ENCODE peak calls at places on chromosomes 2 and 18, in eight cellular contexts. Z is fibroblast of lung, F is kidney, M is tibial nerve, U is mammary epithelial cell, P is mucosa of descending colon, L is endothelial cell, G is choroid plexus epithelial cell. Y is an unnamed sample.

GRCh38 chr18:48752928-48753327 is 197.8 kb downstream of the SMAD7 start:
- DNase-seq in U (peak), G (no peak), L (no peak), Z (no peak), F (peak), P (peak), M (no peak), Y (no peak)

GRCh38 chr2:29777164-29777563 is 144.2 kb downstream of the ALK start:
- DNase-seq in G (peak), U (peak), P (no peak), M (no peak), Z (no peak), L (no peak), F (no peak), Y (no peak)

GRCh38 chr2:163990554-163990953 is 254.7 kb upstream of the FIGN start:
- DNase-seq in Z (no peak), G (no peak), U (no peak), L (no peak), P (no peak), M (no peak), F (no peak), Y (no peak)

GRCh38 chr2:62784341-62784740 is 78.8 kb downstream of the EHBP1 start:
- DNase-seq in P (no peak), F (no peak), G (no peak), Z (no peak), L (no peak), M (no peak), U (no peak), Y (no peak)

GRCh38 chr2:162317910-162318279 is 589 bp downstream of the IFIH1 start:
- DNase-seq in P (peak), Z (no peak), M (no peak), F (peak), L (peak), U (peak), G (no peak), Y (peak)

GRCh38 chr2:12317853-12318426 is 398.8 kb upstream of the TRIB2 start:
- DNase-seq in F (no peak), Z (peak), U (peak), P (no peak), G (peak), L (no peak), M (no peak), Y (no peak)

GRCh38 chr2:69677914-69678313 is 34.4 kb upstream of the AAK1 start:
- DNase-seq in Z (no peak), M (no peak), L (no peak), U (no peak), F (no peak), G (no peak), P (no peak), Y (no peak)

GRCh38 chr18:10210077-10210476 is 244.4 kb upstream of the APCDD1 start:
- DNase-seq in P (no peak), L (no peak), G (no peak), U (no peak), F (no peak), M (no peak), Z (no peak), Y (no peak)

GRCh38 chr2:6968319-6969100 is 51.3 kb downstream of the RNF144A start:
- DNase-seq in U (no peak), G (peak), L (no peak), M (no peak), Z (no peak), P (no peak), F (no peak), Y (peak)

GRCh38 chr18:3405713-3406112 is 44.3 kb upstream of the TGIF1 start:
- DNase-seq in M (no peak), Z (no peak), U (no peak), P (no peak), L (no peak), F (no peak), G (no peak), Y (no peak)

GRCh38 chr18:49052891-49053644 is 102.3 kb upstream of the SMAD7 start:
- DNase-seq in L (no peak), F (no peak), G (peak), P (no peak), M (no peak), U (peak), Z (peak), Y (no peak)

GRCh38 chr2:201882353-201883095 is 76.2 kb downstream of the CDK15 start:
- DNase-seq in U (peak), M (no peak), F (peak), G (peak), L (peak), P (no peak), Z (peak), Y (no peak)

GRCh38 chr2:233210843-233211600 is 40.5 kb upstream of the ATG16L1 start:
- DNase-seq in F (peak), P (peak), M (peak), Z (peak), G (peak), U (peak), L (no peak), Y (peak)

GRCh38 chr18:46641917-46642316 is 15.1 kb downstream of the LOXHD1 start:
- DNase-seq in F (no peak), Z (no peak), M (no peak), G (no peak), P (no peak), U (no peak), L (no peak), Y (no peak)

GRCh38 chr2:128622371-128622770 is 303.7 kb upstream of the HS6ST1 start:
- DNase-seq in L (no peak), P (peak), U (no peak), M (peak), G (no peak), F (peak), Z (no peak), Y (peak)

GRCh38 chr2:40281021-40281940 is 170.6 kb downstream of the SLC8A1 start:
- DNase-seq in Z (peak), M (no peak), L (no peak), G (peak), F (no peak), P (no peak), U (peak), Y (no peak)

GRCh38 chr2:119711352-119711751 is 32.4 kb downstream of the TMEM177 start:
- DNase-seq in L (no peak), Z (no peak), G (no peak), M (no peak), U (no peak), P (no peak), F (no peak), Y (no peak)

GRCh38 chr18:76685860-76686259 is 136.5 kb upstream of the ZNF236 start:
- DNase-seq in U (no peak), L (no peak), P (no peak), F (no peak), M (no peak), Z (no peak), G (no peak), Y (no peak)

GRCh38 chr2:72931280-72931910 is 14.1 kb downstream of the EMX1 start:
- DNase-seq in P (no peak), L (no peak), G (no peak), F (peak), U (peak), Z (no peak), M (no peak), Y (peak)

GRCh38 chr2:62577994-62578836 is 72.2 kb upstream of the TMEM17 start:
- DNase-seq in P (no peak), L (no peak), F (no peak), U (peak), M (no peak), G (peak), Z (peak), Y (no peak)

GRCh38 chr2:45134014-45134413 is 124.8 kb upstream of the SIX2 start:
- DNase-seq in P (no peak), L (no peak), U (no peak), F (no peak), M (no peak), Z (no peak), G (peak), Y (no peak)

GRCh38 chr18:9048808-9049494 is 53.5 kb upstream of the NDUFV2 start:
- DNase-seq in G (peak), L (no peak), P (no peak), U (peak), F (no peak), M (no peak), Z (no peak), Y (no peak)

GRCh38 chr18:7927119-7927518 is 360.0 kb downstream of the PTPRM start:
- DNase-seq in Z (no peak), M (no peak), U (no peak), G (peak), F (no peak), P (no peak), L (no peak), Y (no peak)

DNA sequence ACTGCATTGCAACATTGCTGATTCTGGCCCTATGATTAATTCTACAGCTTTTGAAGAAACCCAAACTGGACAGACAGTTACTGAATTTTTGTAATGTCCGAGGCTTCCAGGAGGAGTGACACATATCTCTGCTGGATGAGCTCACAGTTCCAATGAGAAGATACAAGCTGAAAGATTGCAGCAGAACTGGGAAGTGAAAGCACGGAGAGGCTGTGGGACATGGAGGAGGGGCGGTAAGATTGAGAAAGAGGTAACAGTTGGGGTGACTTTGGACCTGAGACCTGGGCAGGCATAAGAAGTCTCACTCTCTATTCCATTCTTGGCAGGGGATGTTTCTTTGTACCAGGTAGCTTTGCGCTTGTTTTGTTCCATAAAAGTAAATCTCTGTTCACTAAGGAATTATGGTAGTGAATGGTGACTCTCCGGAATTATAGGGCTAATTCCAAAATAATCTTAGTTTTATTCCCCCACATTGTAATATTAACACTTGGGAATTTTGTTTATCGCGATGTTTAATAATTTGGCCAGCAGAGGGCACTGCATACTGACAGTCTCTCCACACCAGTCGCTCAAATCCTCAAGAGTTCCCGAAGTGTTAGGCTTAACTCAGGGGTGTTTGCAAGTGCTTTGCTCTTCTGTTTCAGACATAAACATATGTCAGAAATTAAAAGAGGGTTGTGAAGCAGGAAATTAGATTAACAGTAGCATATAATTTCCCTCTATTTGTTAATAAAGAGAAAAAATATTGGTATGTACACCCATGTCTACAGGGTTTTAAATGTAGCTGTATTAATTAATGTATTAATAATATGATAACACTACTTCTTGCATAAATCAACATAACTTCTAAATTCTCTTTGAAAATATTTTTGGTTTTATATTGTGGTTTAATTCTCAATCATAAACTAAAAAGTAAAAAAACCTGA is 201.4 kb downstream of the SOCS6 start:
- DNase-seq in Z (peak), F (no peak), L (peak), G (peak), P (no peak), M (peak), U (peak), Y (no peak)
- TF ChIP-seq CTCF in Z (peak), F (peak), L (peak), G (peak), P (peak), M (peak), U (peak), Y (peak)

DNA sequence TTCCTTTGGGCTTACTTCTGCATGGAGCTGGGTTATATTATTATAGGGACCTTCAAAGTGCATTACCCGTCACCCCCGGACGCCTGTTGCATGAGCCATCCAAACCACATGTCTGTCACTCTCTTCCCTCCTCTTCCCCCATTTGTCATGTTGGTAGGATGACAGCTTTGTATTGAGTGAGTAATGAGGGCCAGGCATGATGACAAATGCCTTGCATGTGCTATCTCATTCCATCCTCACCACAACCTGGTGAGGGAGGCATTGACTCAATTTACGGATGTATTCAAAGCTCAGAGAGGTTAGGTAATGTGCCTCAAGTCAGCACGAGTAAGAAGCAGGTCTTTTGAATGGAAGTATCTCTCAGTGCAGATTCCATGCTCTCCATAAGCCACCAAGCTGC is 510.5 kb upstream of the TNP1 start:
- DNase-seq in G (peak), P (no peak), Z (no peak), F (no peak), M (no peak), U (peak), L (no peak), Y (no peak)
- TF ChIP-seq CTCF in G (no peak), P (no peak), Z (no peak), F (no peak), M (no peak), U (peak), L (no peak), Y (no peak)

GRCh38 chr18:45631077-45631476 is 15.8 kb downstream of the SLC14A2 start:
- DNase-seq in P (no peak), L (no peak), Z (no peak), G (no peak), F (no peak), M (no peak), U (no peak), Y (no peak)
- TF ChIP-seq CTCF in P (no peak), L (no peak), Z (no peak), G (no peak), F (no peak), M (no peak), U (no peak), Y (no peak)

GRCh38 chr2:50513724-50514123 is 518.2 kb downstream of the NRXN1 start:
- DNase-seq in L (no peak), U (no peak), F (no peak), G (no peak), P (no peak), M (no peak), Z (no peak), Y (no peak)
- TF ChIP-seq CTCF in L (peak), U (peak), F (no peak), G (peak), P (no peak), M (no peak), Z (no peak), Y (no peak)

GRCh38 chr18:58788470-58788869 is 76.2 kb upstream of the ZNF532 start:
- DNase-seq in M (no peak), L (no peak), Z (no peak), U (peak), G (no peak), F (no peak), P (no peak), Y (no peak)

GRCh38 chr18:58785870-58786269 is 78.8 kb upstream of the ZNF532 start:
- DNase-seq in Z (no peak), F (no peak), U (no peak), P (no peak), M (no peak), G (no peak), L (no peak), Y (no peak)

GRCh38 chr18:58787750-58788149 is 76.9 kb upstream of the ZNF532 start:
- DNase-seq in M (no peak), G (no peak), Z (no peak), L (no peak), P (no peak), F (no peak), U (no peak), Y (no peak)

GRCh38 chr18:58784601-58785137 is 80.0 kb upstream of the ZNF532 start:
- DNase-seq in M (no peak), U (no peak), F (peak), P (no peak), G (no peak), Z (no peak), L (no peak), Y (no peak)

DNA sequence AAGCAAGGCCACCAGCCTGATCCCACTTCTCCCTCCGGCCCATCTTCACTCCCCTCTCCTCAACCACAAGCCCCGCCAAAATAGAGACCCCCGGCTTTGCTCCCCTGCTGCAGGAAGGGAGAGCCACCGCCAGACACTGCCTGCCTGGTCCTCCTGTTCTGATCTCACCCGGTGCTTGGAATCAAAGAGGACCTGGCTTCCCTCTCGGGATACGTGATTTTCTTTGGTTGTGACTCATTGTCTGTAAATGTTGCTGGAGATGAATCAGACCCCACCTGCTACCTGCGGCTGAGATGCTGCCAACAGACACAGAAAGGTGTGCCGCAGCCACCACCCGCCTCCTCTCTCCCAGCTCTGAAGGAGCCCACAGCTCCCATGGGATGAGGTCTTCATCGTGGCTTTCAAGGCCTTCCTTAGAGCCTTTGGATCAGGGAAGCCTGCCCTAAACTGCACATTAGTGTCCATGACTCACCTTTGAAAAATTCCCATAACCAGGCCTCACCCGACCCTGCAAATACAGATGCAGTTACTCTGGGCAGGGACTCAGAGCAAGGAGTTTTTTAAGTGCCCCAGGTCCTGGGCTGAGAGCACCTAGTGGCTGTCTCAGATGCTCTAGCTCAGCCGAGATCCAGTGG is 79.4 kb upstream of the ZNF532 start:
- DNase-seq in M (no peak), U (peak), P (peak), G (peak), L (no peak), Z (peak), F (peak), Y (no peak)
- TF ChIP-seq CTCF in M (no peak), U (peak), P (no peak), G (peak), L (no peak), Z (no peak), F (no peak), Y (no peak)

GRCh38 chr18:615773-616172 is 19.0 kb downstream of the CLUL1 start:
- DNase-seq in P (no peak), G (no peak), M (no peak), Z (no peak), L (no peak), U (no peak), F (no peak), Y (no peak)

GRCh38 chr18:614980-615607 is 18.3 kb downstream of the CLUL1 start:
- DNase-seq in F (no peak), P (no peak), M (no peak), U (no peak), L (no peak), Z (peak), G (peak), Y (no peak)

GRCh38 chr18:617970-618504 is 21.2 kb downstream of the CLUL1 start:
- DNase-seq in U (no peak), G (no peak), P (no peak), L (no peak), F (no peak), M (no peak), Z (no peak), Y (no peak)

GRCh38 chr18:618618-619017 is 21.8 kb downstream of the CLUL1 start:
- DNase-seq in F (no peak), U (no peak), Z (no peak), G (no peak), L (no peak), M (no peak), P (no peak), Y (no peak)

DNA sequence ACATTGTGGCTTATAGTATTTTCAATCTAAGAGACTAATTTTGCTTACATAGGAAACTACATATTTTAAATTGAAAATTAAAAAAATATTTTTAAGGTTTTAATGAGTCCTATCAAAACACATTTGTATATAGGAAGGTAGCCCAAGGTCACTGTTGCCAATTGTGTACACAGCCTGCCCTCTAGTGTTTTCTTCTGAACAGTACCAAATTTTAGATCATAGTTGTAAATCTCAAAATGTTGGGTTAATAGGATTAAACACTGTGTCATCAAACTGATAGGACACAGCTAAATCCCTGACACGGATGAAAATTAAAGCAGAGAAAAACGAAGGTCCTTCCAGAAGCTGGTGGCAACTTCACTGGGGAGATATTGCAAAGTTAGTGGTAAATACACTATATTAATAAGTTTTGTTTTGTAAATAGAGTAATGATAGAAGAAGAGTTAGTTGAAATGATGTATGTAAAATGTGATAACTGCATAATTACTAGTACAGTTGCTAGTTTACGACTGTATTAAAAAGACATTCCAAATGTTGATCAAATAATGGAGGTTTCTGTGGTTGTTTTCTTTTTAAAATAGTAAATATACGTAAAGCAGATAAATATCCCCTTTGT is 19.7 kb downstream of the CLUL1 start:
- DNase-seq in U (peak), G (peak), F (no peak), Z (peak), P (no peak), M (no peak), L (no peak), Y (no peak)
- TF ChIP-seq CTCF in U (peak), G (peak), F (peak), Z (peak), P (peak), M (peak), L (peak), Y (peak)

DNA sequence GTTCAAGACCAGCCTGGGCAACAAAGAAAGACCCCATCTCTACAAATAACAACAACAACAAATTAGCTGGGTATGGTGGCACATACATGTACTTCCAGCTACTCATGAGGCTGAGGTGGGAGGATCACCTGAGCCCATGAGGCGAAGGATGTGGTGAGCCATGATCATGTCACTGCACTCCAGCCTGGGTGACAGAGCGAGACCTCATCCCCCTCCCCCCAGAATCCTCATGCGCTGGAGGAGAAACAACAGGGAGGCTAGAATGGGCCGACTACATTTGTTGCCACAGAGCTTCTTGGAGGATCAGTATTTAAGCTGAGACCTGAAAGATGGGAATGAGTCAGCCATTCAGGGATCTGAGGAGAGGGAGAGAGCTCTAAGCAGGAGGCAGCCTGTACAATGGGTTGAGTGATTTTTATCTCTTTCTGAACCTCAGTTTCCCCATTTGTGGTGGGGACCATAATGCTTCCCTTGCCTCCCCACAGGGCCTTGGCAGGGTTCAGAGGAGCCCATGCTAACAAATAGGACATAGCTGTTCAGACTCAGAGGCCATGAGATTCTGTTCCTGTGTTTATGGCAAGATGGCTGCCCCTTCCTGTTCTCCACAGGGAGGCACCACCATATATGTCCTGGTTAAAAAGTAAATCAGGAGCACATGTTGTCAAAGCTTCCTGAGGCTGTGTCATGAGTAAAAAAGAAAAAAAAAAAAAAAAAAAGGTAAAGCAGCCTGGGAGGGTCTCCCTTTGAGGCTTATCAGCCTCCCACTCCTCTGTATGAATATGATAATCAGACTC is 131.4 kb upstream of the HAAO start:
- DNase-seq in U (no peak), F (no peak), P (no peak), Z (no peak), L (no peak), G (no peak), M (no peak), Y (no peak)
- TF ChIP-seq CTCF in U (no peak), F (no peak), P (no peak), Z (no peak), L (no peak), G (no peak), M (no peak), Y (no peak)

GRCh38 chr18:12064086-12064763 is 29.4 kb upstream of the ANKRD62 start:
- DNase-seq in F (no peak), P (no peak), M (no peak), L (no peak), Z (no peak), U (no peak), G (no peak), Y (no peak)
- TF ChIP-seq CTCF in F (no peak), P (no peak), M (no peak), L (no peak), Z (no peak), U (no peak), G (no peak), Y (no peak)

Y was measured in right lobe of liver.